ENCODE peak calls at places on chromosomes 16 and 17, in five cellular contexts. H is progenitor cell of endocrine pancreas, E is A549, Z is tibial artery, J is kidney glomerular epithelial cell. S is an unnamed sample.

GRCh38 chr16:89507834-89508590 is at the start of gene SPG7:
- DNase-seq in H (peak; percentile 83), E (peak; percentile 88), Z (peak; percentile 90), J (peak; percentile 48), S (peak; percentile 95)

GRCh38 chr17:57422574-57423164 is 166.3 kb downstream of the MSI2 start:
- DNase-seq in H (no peak), E (peak; percentile 31), Z (peak; percentile 77), J (no peak), S (no peak)

GRCh38 chr17:38542286-38542685 is 63.5 kb downstream of the SRCIN1 start:
- DNase-seq in H (no peak), E (no peak), Z (no peak), J (no peak), S (no peak)

GRCh38 chr17:38341035-38341721 is 2.6 kb downstream of the GPR179 start:
- DNase-seq in H (no peak), E (no peak), Z (no peak), J (no peak), S (peak; percentile 42)

GRCh38 chr17:60712675-60713074 is 35.0 kb downstream of the BCAS3 start:
- DNase-seq in H (no peak), E (peak; percentile 44), Z (no peak), J (peak; percentile 60), S (peak; percentile 10)

GRCh38 chr17:81664051-81664470 is 2.3 kb downstream of the OXLD1 start:
- DNase-seq in H (no peak), E (no peak), Z (no peak), J (no peak), S (no peak)

GRCh38 chr17:30372755-30373154 is 6.0 kb upstream of the CPD start:
- DNase-seq in H (no peak), E (peak; percentile 64), Z (no peak), J (no peak), S (no peak)

GRCh38 chr16:25026621-25027020 is 11.5 kb upstream of the ARHGAP17 start:
- DNase-seq in H (no peak), E (no peak), Z (no peak), J (no peak), S (no peak)

GRCh38 chr17:40813804-40814203 is 8.6 kb downstream of the KRT10 start:
- DNase-seq in H (no peak), E (no peak), Z (no peak), J (no peak), S (no peak)

GRCh38 chr17:81810892-81811704 is 7.1 kb downstream of the GCGR start:
- DNase-seq in H (no peak), E (no peak), Z (no peak), J (no peak), S (no peak)

GRCh38 chr16:56203052-56203451 is 11.8 kb downstream of the GNAO1 start:
- DNase-seq in H (no peak), E (peak; percentile 61), Z (no peak), J (no peak), S (peak; percentile 25)

GRCh38 chr17:48483471-48484131 is 47.2 kb downstream of the HOXB1 start:
- DNase-seq in H (no peak), E (no peak), Z (no peak), J (peak; percentile 100), S (peak; percentile 41)

GRCh38 chr17:40485851-40486512 is 15.4 kb downstream of the TNS4 start:
- DNase-seq in H (no peak), E (peak; percentile 99), Z (peak; percentile 78), J (peak; percentile 99), S (peak; percentile 76)

GRCh38 chr17:13813347-13814240 is 211.9 kb upstream of the HS3ST3A1 start:
- DNase-seq in H (no peak), E (no peak), Z (no peak), J (no peak), S (no peak)

GRCh38 chr16:87834668-87835473 is 34.4 kb downstream of the SLC7A5 start:
- DNase-seq in H (no peak), E (peak; percentile 81), Z (no peak), J (no peak), S (peak; percentile 81)

GRCh38 chr16:88971371-88972097 is 5.5 kb downstream of the CBFA2T3 start:
- DNase-seq in H (no peak), E (no peak), Z (no peak), J (no peak), S (no peak)

GRCh38 chr17:62966426-62967110 is 533 bp downstream of the TANC2 start:
- DNase-seq in H (no peak), E (peak; percentile 45), Z (no peak), J (peak; percentile 27), S (peak; percentile 28)

GRCh38 chr16:11202260-11203091 is 53.5 kb downstream of the SOCS1 start:
- DNase-seq in H (no peak), E (no peak), Z (no peak), J (peak; percentile 40), S (no peak)

GRCh38 chr17:17712268-17712924 is 31.1 kb downstream of the RAI1 start:
- DNase-seq in H (no peak), E (no peak), Z (no peak), J (peak; percentile 17), S (peak; percentile 63)

GRCh38 chr16:57270221-57271062 is 14.0 kb downstream of the PLLP start:
- DNase-seq in H (no peak), E (no peak), Z (no peak), J (no peak), S (no peak)

S was measured in hepatocyte.